ENCODE peak calls at places on chromosome 4, in ten cellular contexts. P, I, W, F, T, H, R, O, V and J are unnamed samples.

GRCh38 chr4:81648576-81649272 is 177.0 kb upstream of the RASGEF1B start:
- DNase-seq in P (no peak), I (no peak), W (peak), F (no peak), T (no peak), H (no peak), R (no peak), O (no peak), V (no peak), J (no peak)

GRCh38 chr4:116183241-116183640 is 902.1 kb downstream of the TRAM1L1 start:
- DNase-seq in P (no peak), I (no peak), W (no peak), F (no peak), T (no peak), H (no peak), R (no peak), O (no peak), V (no peak), J (no peak)

GRCh38 chr4:21753084-21753760 is 195.3 kb downstream of the KCNIP4 start:
- DNase-seq in P (no peak), I (no peak), W (no peak), F (no peak), T (no peak), H (no peak), R (no peak), O (no peak), V (no peak), J (no peak)

GRCh38 chr4:81922271-81922775 is 450.6 kb upstream of the RASGEF1B start:
- DNase-seq in P (no peak), I (no peak), W (no peak), F (no peak), T (no peak), H (no peak), R (no peak), O (no peak), V (no peak), J (no peak)

GRCh38 chr4:110085131-110085530 is 113.3 kb downstream of the ELOVL6 start:
- DNase-seq in P (no peak), I (no peak), W (peak), F (no peak), T (peak), H (no peak), R (peak), O (no peak), V (no peak), J (no peak)

GRCh38 chr4:144350706-144351105 is 210.2 kb upstream of the GYPA start:
- DNase-seq in P (no peak), I (no peak), W (no peak), F (no peak), T (no peak), H (no peak), R (no peak), O (no peak), V (no peak), J (no peak)

GRCh38 chr4:186666252-186666651 is 57.4 kb downstream of the FAT1 start:
- DNase-seq in P (no peak), I (no peak), W (no peak), F (no peak), T (no peak), H (no peak), R (no peak), O (peak), V (no peak), J (no peak)

GRCh38 chr4:128572778-128573241 is 236.7 kb upstream of the JADE1 start:
- DNase-seq in P (no peak), I (no peak), W (no peak), F (no peak), T (no peak), H (no peak), R (no peak), O (no peak), V (no peak), J (no peak)

GRCh38 chr4:118270492-118270891 is 82.3 kb downstream of the PRSS12 start:
- DNase-seq in P (no peak), I (no peak), W (no peak), F (no peak), T (no peak), H (no peak), R (no peak), O (peak), V (no peak), J (no peak)

GRCh38 chr4:140372607-140373327 is 679 bp upstream of the SCOC start:
- DNase-seq in P (no peak), I (no peak), W (peak), F (peak), T (no peak), H (no peak), R (no peak), O (peak), V (no peak), J (no peak)

GRCh38 chr4:154911608-154912098 is 130.6 kb downstream of the RBM46 start:
- DNase-seq in P (no peak), I (no peak), W (no peak), F (no peak), T (no peak), H (no peak), R (no peak), O (no peak), V (no peak), J (no peak)

GRCh38 chr4:47213539-47213938 is 182.2 kb downstream of the GABRB1 start:
- DNase-seq in P (no peak), I (no peak), W (no peak), F (no peak), T (no peak), H (no peak), R (no peak), O (no peak), V (no peak), J (no peak)

GRCh38 chr4:16524911-16525574 is 298.8 kb upstream of the TAPT1 start:
- DNase-seq in P (no peak), I (no peak), W (no peak), F (no peak), T (no peak), H (no peak), R (no peak), O (no peak), V (no peak), J (peak)

GRCh38 chr4:72997409-72997808 is 72.1 kb downstream of the COX18 start:
- DNase-seq in P (no peak), I (no peak), W (no peak), F (no peak), T (no peak), H (no peak), R (no peak), O (peak), V (no peak), J (no peak)

GRCh38 chr4:136935305-136935704 is 597.0 kb downstream of the PCDH18 start:
- DNase-seq in P (no peak), I (no peak), W (no peak), F (no peak), T (no peak), H (no peak), R (no peak), O (peak), V (no peak), J (no peak)

GRCh38 chr4:93731448-93731847 is 97.1 kb upstream of the ATOH1 start:
- DNase-seq in P (no peak), I (no peak), W (no peak), F (no peak), T (no peak), H (no peak), R (no peak), O (no peak), V (no peak), J (no peak)

GRCh38 chr4:34492414-34492813 is 1751.9 kb downstream of the ARAP2 start:
- DNase-seq in P (no peak), I (no peak), W (no peak), F (no peak), T (no peak), H (no peak), R (no peak), O (no peak), V (no peak), J (no peak)

DNA sequence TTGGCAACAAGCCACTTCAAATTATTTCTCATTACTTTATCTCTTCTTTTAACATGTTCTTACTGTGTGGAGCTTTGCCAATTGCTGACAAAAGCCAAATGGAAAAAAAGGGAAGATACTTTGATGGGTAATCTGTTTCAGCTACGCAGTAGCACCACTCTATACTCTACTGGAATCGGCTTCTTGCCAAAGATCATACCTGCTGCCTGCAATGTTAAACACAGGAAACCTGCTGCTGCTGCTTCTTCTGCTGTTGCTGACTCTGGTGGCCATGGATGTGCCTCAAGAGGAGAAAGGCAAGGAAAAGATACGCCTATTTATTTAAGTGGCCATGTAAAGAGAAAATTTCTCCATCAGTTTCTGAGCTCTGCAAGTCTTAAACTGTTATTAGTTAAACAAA is 1757.3 kb downstream of the ARAP2 start:
- DNase-seq in P (no peak), I (no peak), W (no peak), F (no peak), T (no peak), H (no peak), R (no peak), O (no peak), V (no peak), J (no peak)
- TF ChIP-seq POLR2A in P (no peak), I (no peak), W (no peak), F (no peak), T (no peak), H (no peak), R (no peak), O (no peak), V (no peak), J (no peak)

GRCh38 chr4:55125087-55125721 is at the start of gene KDR:
- DNase-seq in P (no peak), I (peak), W (no peak), F (no peak), T (peak), H (peak), R (peak), O (no peak), V (no peak), J (peak)
- TF ChIP-seq POLR2A in P (no peak), I (peak), W (no peak), F (no peak), T (no peak), H (peak), R (no peak), O (no peak), V (no peak), J (no peak)

GRCh38 chr4:172776203-172776896 is 392.3 kb upstream of the GALNT7 start:
- DNase-seq in P (no peak), I (no peak), W (no peak), F (no peak), T (no peak), H (no peak), R (no peak), O (no peak), V (no peak), J (no peak)

GRCh38 chr4:172772781-172773180 is 395.8 kb upstream of the GALNT7 start:
- DNase-seq in P (no peak), I (no peak), W (no peak), F (no peak), T (no peak), H (no peak), R (no peak), O (no peak), V (no peak), J (no peak)

GRCh38 chr4:172770787-172771186 is 397.8 kb upstream of the GALNT7 start:
- DNase-seq in P (no peak), I (no peak), W (no peak), F (no peak), T (no peak), H (no peak), R (no peak), O (no peak), V (no peak), J (no peak)
- TF ChIP-seq POLR2A in P (no peak), I (no peak), W (no peak), F (no peak), T (no peak), H (no peak), R (no peak), O (no peak), V (no peak), J (no peak)

DNA sequence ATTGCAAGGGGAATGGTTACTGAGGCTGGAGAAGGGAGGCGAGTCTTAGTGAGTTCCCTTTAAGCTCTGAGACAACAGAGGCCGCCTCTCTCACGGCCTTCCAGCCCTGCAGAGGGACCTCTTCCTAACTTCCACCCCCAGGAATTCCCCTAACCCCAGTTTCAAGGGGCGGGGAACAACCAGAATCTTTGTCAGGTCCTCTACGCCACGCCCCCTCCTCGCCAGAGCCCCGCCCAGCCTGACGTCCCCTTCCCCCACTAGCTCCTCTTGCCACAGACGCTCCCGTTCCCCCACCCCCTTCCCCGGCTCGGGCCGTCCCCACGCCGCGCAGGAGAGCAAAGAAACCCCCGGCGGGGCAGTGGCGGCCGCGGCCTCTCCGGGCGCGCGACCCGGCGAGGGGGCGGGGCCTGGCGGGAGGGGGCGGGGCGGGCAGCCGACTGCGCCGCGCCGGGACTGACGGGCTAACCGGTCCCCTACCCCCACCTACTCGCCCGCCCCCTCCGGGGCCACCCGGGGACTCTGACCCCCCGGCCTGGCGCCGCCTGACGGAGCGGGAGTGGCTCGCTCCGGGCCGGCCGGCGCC is 12.2 kb upstream of the TMEM156 start:
- DNase-seq in P (peak), I (peak), W (peak), F (peak), T (peak), H (peak), R (peak), O (peak), V (peak), J (peak)
- TF ChIP-seq POLR2A in P (no peak), I (no peak), W (peak), F (peak), T (peak), H (peak), R (no peak), O (no peak), V (no peak), J (no peak)

DNA sequence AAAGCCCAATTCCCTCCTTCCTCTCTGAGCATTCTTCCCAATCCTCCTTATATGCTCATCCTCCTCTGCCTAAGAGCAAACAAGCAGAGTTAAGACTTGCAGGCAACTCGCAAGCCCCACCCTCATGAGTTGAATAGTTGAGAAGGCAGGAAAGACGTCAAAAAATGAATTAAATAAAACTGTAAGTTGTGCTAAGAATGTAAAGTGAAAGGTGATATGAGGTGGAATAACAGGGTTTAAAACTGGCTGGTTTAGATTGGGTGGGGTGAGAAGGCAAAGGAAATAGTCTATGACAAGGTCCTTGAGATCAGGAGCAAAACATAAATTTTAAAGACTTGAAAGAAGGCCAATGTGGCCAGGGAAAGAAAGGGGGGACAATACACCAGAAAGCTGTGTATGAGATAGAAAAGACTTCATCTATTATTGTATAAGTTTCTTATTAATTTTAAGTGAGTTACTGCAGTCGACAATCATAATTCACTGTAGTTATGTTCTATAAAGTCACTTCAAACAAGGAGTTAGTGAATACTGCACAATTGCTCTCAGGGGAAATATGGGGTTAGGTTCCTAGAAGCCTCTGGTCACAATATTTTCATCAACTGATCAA is 124.9 kb downstream of the RELL1 start:
- DNase-seq in P (no peak), I (no peak), W (no peak), F (no peak), T (no peak), H (no peak), R (no peak), O (no peak), V (no peak), J (no peak)
- TF ChIP-seq POLR2A in P (no peak), I (no peak), W (no peak), F (no peak), T (no peak), H (no peak), R (no peak), O (no peak), V (no peak), J (no peak)

GRCh38 chr4:36426741-36427140 is 145.3 kb downstream of the DTHD1 start:
- DNase-seq in P (no peak), I (no peak), W (no peak), F (no peak), T (no peak), H (no peak), R (no peak), O (no peak), V (no peak), J (no peak)
- TF ChIP-seq POLR2A in P (no peak), I (no peak), W (no peak), F (no peak), T (no peak), H (no peak), R (no peak), O (no peak), V (no peak), J (no peak)

GRCh38 chr4:74330295-74330750 is 22.1 kb downstream of the EPGN start:
- DNase-seq in P (no peak), I (no peak), W (no peak), F (no peak), T (no peak), H (no peak), R (no peak), O (no peak), V (no peak), J (no peak)
- TF ChIP-seq POLR2A in P (no peak), I (no peak), W (no peak), F (no peak), T (no peak), H (no peak), R (no peak), O (no peak), V (no peak), J (no peak)

DNA sequence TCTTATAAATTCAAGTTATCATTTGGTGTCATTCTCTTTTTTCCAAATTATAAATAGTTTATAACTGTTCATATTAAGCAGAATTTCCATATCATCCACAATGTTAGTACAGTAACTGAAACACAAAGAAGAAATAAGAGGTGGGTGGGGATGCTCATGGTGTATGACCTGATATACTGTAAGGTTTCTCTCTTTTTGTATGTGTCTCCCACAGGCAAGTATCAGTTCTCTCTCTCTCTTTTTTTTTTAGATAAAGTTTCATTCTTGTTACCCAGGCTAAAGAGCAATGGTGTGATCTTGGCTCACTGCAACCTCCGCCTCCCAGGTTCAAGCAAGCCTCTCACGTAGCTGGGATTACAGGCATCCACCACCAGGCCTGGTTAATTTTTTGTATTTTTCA is 43.7 kb upstream of the UGT2A3 start:
- DNase-seq in P (no peak), I (no peak), W (no peak), F (no peak), T (no peak), H (no peak), R (no peak), O (no peak), V (no peak), J (no peak)
- TF ChIP-seq POLR2A in P (no peak), I (no peak), W (no peak), F (no peak), T (no peak), H (no peak), R (no peak), O (no peak), V (no peak), J (no peak)